ENCODE peak calls at places on chromosomes 11 and 22, in eight cellular contexts. One of them, this sample, is unnamed.

GRCh38 chr22:38843201-38843715 is 570 bp downstream of the NPTXR start:
- DNase-seq in Peyer's patch: peak; percentile 57
- DNase-seq in pancreas: no peak
- DNase-seq in sigmoid colon: peak; percentile 79
- DNase-seq in AG04450: peak; percentile 52
- DNase-seq in GM13977: peak; percentile 75
- DNase-seq in GM23338: peak; percentile 73
- DNase-seq in GM12878: no peak
- DNase-seq in this sample: no peak

GRCh38 chr11:35682230-35683195 is 19.9 kb downstream of the TRIM44 start:
- DNase-seq in Peyer's patch: no peak
- DNase-seq in pancreas: no peak
- DNase-seq in sigmoid colon: no peak
- DNase-seq in AG04450: no peak
- DNase-seq in GM13977: no peak
- DNase-seq in GM23338: peak; percentile 29
- DNase-seq in GM12878: no peak
- DNase-seq in this sample: no peak

GRCh38 chr11:46039990-46040389 is 81.3 kb downstream of the PHF21A start:
- DNase-seq in Peyer's patch: no peak
- DNase-seq in pancreas: no peak
- DNase-seq in sigmoid colon: no peak
- DNase-seq in AG04450: no peak
- DNase-seq in GM13977: no peak
- DNase-seq in GM23338: no peak
- DNase-seq in GM12878: no peak
- DNase-seq in this sample: peak; percentile 20

GRCh38 chr11:76069061-76069460 is 137.2 kb downstream of the WNT11 start:
- DNase-seq in Peyer's patch: no peak
- DNase-seq in pancreas: no peak
- DNase-seq in sigmoid colon: no peak
- DNase-seq in AG04450: no peak
- DNase-seq in GM13977: no peak
- DNase-seq in GM23338: no peak
- DNase-seq in GM12878: no peak
- DNase-seq in this sample: no peak

GRCh38 chr22:24305260-24305692 is 34.6 kb downstream of the SPECC1L start:
- DNase-seq in Peyer's patch: no peak
- DNase-seq in pancreas: no peak
- DNase-seq in sigmoid colon: no peak
- DNase-seq in AG04450: no peak
- DNase-seq in GM13977: no peak
- DNase-seq in GM23338: no peak
- DNase-seq in GM12878: no peak
- DNase-seq in this sample: no peak

GRCh38 chr11:20002312-20003216 is 157.7 kb downstream of the DBX1 start:
- DNase-seq in Peyer's patch: peak; percentile 52
- DNase-seq in pancreas: no peak
- DNase-seq in sigmoid colon: no peak
- DNase-seq in AG04450: no peak
- DNase-seq in GM13977: no peak
- DNase-seq in GM23338: no peak
- DNase-seq in GM12878: no peak
- DNase-seq in this sample: no peak

GRCh38 chr22:25845985-25846745 is 104.2 kb downstream of the MYO18B start:
- DNase-seq in Peyer's patch: no peak
- DNase-seq in pancreas: no peak
- DNase-seq in sigmoid colon: no peak
- DNase-seq in AG04450: no peak
- DNase-seq in GM13977: peak; percentile 53
- DNase-seq in GM23338: no peak
- DNase-seq in GM12878: no peak
- DNase-seq in this sample: no peak

GRCh38 chr11:88105952-88106351 is 69.3 kb downstream of the RAB38 start:
- DNase-seq in Peyer's patch: no peak
- DNase-seq in pancreas: no peak
- DNase-seq in sigmoid colon: no peak
- DNase-seq in AG04450: no peak
- DNase-seq in GM13977: no peak
- DNase-seq in GM23338: no peak
- DNase-seq in GM12878: no peak
- DNase-seq in this sample: no peak

DNA sequence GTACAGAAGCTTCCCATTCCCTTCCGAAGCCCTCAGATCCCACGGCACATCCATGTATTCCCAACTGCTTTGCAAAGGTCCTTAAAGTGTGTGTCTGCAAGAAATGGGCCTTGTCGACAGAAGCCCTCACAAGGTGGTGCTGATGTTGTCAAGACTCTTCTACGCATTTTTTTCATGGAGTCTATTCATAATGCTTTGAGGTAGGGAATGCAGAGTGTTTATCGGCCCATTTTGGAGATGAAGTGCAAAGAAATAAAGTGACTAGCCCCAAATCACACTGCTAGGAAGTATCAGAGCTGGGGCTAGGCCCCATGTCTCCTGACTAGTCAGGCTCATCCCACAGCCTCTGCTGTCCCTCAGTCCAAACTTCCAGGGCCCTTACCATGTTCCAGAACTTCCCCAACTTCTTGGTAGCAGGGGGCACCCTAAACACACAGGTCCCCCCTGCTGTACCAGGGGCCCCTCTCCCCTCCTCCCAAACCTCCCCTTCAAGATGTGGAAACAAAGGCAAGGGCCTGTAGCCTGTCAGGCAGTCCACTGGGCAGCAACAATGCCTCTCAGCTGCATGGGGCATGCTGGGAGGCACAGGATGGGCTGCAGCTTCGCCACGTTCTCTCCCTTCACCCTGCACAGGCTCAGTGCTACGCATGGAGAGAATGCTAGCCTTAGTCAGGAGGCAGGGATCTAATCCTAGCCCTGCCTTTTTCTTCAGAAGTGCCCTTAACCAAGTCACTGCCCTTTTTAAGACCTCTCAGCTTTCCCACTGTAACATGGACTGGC is 7.8 kb downstream of the IL18BP start:
- DNase-seq in Peyer's patch: no peak
- DNase-seq in pancreas: no peak
- DNase-seq in sigmoid colon: peak; percentile 19
- DNase-seq in AG04450: no peak
- DNase-seq in GM13977: no peak
- DNase-seq in GM23338: no peak
- DNase-seq in GM12878: no peak
- DNase-seq in this sample: no peak
- TF ChIP-seq CTCF in Peyer's patch: no peak
- TF ChIP-seq CTCF in pancreas: no peak
- TF ChIP-seq CTCF in sigmoid colon: no peak
- TF ChIP-seq CTCF in AG04450: no peak
- TF ChIP-seq CTCF in GM13977: no peak
- TF ChIP-seq CTCF in GM23338: no peak
- TF ChIP-seq CTCF in GM12878: no peak
- TF ChIP-seq CTCF in this sample: no peak

DNA sequence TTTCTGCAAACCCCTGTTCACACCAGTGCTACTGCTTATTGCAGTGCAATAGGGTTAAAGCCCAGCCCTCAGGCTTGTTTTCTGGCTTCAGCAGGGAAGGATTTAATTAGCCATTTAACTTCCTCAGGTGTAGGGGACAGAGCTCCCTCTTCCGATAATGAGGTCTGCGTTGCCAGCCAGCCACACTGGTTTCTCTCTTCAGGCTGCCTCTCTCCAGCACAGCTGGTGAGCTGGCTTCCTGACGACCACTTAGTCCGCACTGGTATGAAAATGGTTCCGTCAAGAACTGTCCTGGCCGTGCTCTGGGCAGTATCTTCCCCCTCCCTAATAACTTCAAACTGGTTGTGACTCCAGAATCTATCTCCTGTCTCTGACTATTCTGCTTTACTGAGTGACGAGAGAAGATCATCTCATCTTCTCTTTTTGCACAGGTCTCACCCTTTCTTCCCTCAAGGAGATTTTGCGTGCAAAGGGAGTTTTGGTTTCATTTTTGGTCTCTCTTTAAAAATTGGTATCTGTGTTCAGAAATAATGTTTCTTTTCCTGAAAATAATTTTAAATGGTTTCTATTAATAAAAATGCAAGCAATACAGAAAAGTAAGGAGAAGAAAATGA is 49.2 kb downstream of the CNTN5 start:
- DNase-seq in Peyer's patch: no peak
- DNase-seq in pancreas: no peak
- DNase-seq in sigmoid colon: peak; percentile 48
- DNase-seq in AG04450: no peak
- DNase-seq in GM13977: no peak
- DNase-seq in GM23338: peak; percentile 45
- DNase-seq in GM12878: peak; percentile 4
- DNase-seq in this sample: no peak
- TF ChIP-seq CTCF in Peyer's patch: no peak
- TF ChIP-seq CTCF in pancreas: no peak
- TF ChIP-seq CTCF in sigmoid colon: no peak
- TF ChIP-seq CTCF in AG04450: no peak
- TF ChIP-seq CTCF in GM13977: no peak
- TF ChIP-seq CTCF in GM23338: peak; percentile 34
- TF ChIP-seq CTCF in GM12878: no peak
- TF ChIP-seq CTCF in this sample: no peak

GRCh38 chr11:131522851-131523250 is 152.4 kb downstream of the NTM start:
- DNase-seq in Peyer's patch: no peak
- DNase-seq in pancreas: no peak
- DNase-seq in sigmoid colon: no peak
- DNase-seq in AG04450: no peak
- DNase-seq in GM13977: no peak
- DNase-seq in GM23338: no peak
- DNase-seq in GM12878: no peak
- DNase-seq in this sample: no peak
- TF ChIP-seq CTCF in Peyer's patch: no peak
- TF ChIP-seq CTCF in pancreas: no peak
- TF ChIP-seq CTCF in sigmoid colon: no peak
- TF ChIP-seq CTCF in AG04450: no peak
- TF ChIP-seq CTCF in GM13977: no peak
- TF ChIP-seq CTCF in GM23338: no peak
- TF ChIP-seq CTCF in GM12878: no peak
- TF ChIP-seq CTCF in this sample: no peak

DNA sequence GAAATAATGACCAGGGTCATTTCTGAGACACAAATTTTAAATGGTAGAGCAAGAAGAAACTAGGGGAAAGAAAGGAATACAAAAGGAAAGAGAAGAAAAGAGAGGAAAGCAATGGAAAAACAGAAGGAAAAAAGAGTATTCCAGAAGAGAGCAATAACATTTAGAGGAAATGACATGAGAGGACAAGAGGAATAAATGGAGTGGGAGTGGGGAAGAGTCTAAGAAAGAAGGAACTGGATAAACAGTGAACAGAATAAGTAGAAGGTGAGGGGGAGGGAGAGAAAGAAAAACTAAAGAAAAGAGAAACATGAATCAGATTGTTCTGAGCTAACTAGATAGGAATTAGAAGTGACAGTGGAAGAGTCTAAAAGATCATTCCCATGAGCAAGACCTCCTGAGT is 28.4 kb downstream of the PRDM10 start:
- DNase-seq in Peyer's patch: no peak
- DNase-seq in pancreas: no peak
- DNase-seq in sigmoid colon: no peak
- DNase-seq in AG04450: no peak
- DNase-seq in GM13977: no peak
- DNase-seq in GM23338: no peak
- DNase-seq in GM12878: no peak
- DNase-seq in this sample: no peak
- TF ChIP-seq CTCF in Peyer's patch: no peak
- TF ChIP-seq CTCF in pancreas: no peak
- TF ChIP-seq CTCF in sigmoid colon: no peak
- TF ChIP-seq CTCF in AG04450: no peak
- TF ChIP-seq CTCF in GM13977: no peak
- TF ChIP-seq CTCF in GM23338: no peak
- TF ChIP-seq CTCF in GM12878: no peak
- TF ChIP-seq CTCF in this sample: no peak

GRCh38 chr11:66230978-66231377 is 37.5 kb upstream of the RAB1B start:
- DNase-seq in Peyer's patch: no peak
- DNase-seq in pancreas: no peak
- DNase-seq in sigmoid colon: no peak
- DNase-seq in AG04450: no peak
- DNase-seq in GM13977: no peak
- DNase-seq in GM23338: no peak
- DNase-seq in GM12878: no peak
- DNase-seq in this sample: no peak
- TF ChIP-seq CTCF in Peyer's patch: no peak
- TF ChIP-seq CTCF in pancreas: no peak
- TF ChIP-seq CTCF in sigmoid colon: no peak
- TF ChIP-seq CTCF in AG04450: no peak
- TF ChIP-seq CTCF in GM13977: no peak
- TF ChIP-seq CTCF in GM23338: no peak
- TF ChIP-seq CTCF in GM12878: no peak
- TF ChIP-seq CTCF in this sample: no peak

DNA sequence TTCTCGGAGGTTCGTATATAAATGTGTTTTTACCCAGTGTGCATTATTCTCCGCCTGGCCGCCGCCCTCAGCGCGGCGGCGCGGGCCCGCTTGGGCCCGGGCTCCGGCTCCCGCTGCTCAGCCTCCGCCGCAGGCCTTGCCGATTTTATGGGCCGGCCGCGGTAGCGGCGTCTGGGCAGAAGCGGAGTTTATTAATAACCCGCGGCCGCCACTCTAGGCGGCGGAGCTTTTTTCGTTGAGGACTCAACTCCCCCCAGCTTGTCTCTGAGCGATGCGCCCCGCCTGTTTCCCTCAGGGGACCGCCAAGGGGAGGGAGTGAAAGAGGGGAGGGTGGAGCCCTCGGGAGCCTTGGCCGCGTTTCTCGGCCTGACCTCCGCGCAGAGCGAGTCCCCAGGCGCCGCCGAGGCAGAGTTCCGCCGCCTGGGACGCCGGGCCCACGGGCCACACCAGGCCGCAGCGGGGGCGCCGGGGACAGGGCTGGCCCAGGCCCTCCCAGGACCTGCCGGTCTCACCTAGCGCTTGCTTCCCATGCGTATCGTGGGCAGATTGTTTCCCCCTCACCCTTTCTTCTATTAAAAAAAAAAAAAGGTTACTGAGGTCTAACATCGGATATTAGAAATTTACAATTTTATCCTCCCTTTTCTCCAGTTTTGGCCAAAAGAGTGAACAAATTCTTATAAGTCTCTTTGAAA is 402 bp downstream of the ZNF143 start:
- DNase-seq in Peyer's patch: peak; percentile 91
- DNase-seq in pancreas: peak; percentile 85
- DNase-seq in sigmoid colon: peak; percentile 96
- DNase-seq in AG04450: peak; percentile 66
- DNase-seq in GM13977: peak; percentile 90
- DNase-seq in GM23338: peak; percentile 82
- DNase-seq in GM12878: peak; percentile 69
- DNase-seq in this sample: peak; percentile 81
- TF ChIP-seq CTCF in Peyer's patch: no peak
- TF ChIP-seq CTCF in pancreas: no peak
- TF ChIP-seq CTCF in sigmoid colon: no peak
- TF ChIP-seq CTCF in AG04450: no peak
- TF ChIP-seq CTCF in GM13977: no peak
- TF ChIP-seq CTCF in GM23338: no peak
- TF ChIP-seq CTCF in GM12878: no peak
- TF ChIP-seq CTCF in this sample: no peak

This sample was measured in AG09319.